ENCODE peak calls at places on chromosome 14, in five cellular contexts. R, P, E, K and S are unnamed samples.

GRCh38 chr14:82313889-82314288 is 780.2 kb upstream of the SEL1L start:
- DNase-seq in R (no peak), P (no peak), E (no peak), K (no peak), S (no peak)

GRCh38 chr14:60327447-60328331 is 78.7 kb downstream of the PPM1A start:
- DNase-seq in R (peak; percentile 86), P (no peak), E (peak; percentile 5), K (peak; percentile 69), S (peak; percentile 7)

GRCh38 chr14:53525608-53526007 is 372.5 kb upstream of the DDHD1 start:
- DNase-seq in R (no peak), P (no peak), E (no peak), K (no peak), S (no peak)

GRCh38 chr14:61860294-61860918 is 98.2 kb downstream of the SNAPC1 start:
- DNase-seq in R (peak; percentile 59), P (no peak), E (peak; percentile 55), K (peak; percentile 55), S (peak; percentile 15)

GRCh38 chr14:63563370-63564026 is 20.3 kb upstream of the PPP2R5E start:
- DNase-seq in R (no peak), P (no peak), E (no peak), K (no peak), S (no peak)

GRCh38 chr14:69559581-69560011 is 15.1 kb downstream of the CCDC177 start:
- DNase-seq in R (peak; percentile 19), P (no peak), E (no peak), K (no peak), S (no peak)

GRCh38 chr14:91872011-91872476 is 4.7 kb upstream of the TC2N start:
- DNase-seq in R (no peak), P (peak; percentile 36), E (no peak), K (peak; percentile 88), S (no peak)

GRCh38 chr14:67514650-67515385 is 18.3 kb upstream of the PLEKHH1 start:
- DNase-seq in R (peak; percentile 22), P (no peak), E (peak; percentile 6), K (peak; percentile 51), S (peak; percentile 13)

GRCh38 chr14:50094056-50094455 is 22.3 kb downstream of the VCPKMT start:
- DNase-seq in R (no peak), P (no peak), E (no peak), K (no peak), S (no peak)

GRCh38 chr14:105021656-105022275 is 883 bp upstream of the CDCA4 start:
- DNase-seq in R (peak; percentile 44), P (no peak), E (no peak), K (peak; percentile 36), S (no peak)